ENCODE peak calls at places on chromosomes 12 and 14, in ten cellular contexts. H is GM04503; F is NCI-H1105 treated with DMSO at 0.1 percent for 48 hours; A is LoVo; D is NCI-H2081; P is stomach; R is GM23248; X is glutamatergic neuron; K is HT-29; E is activated naive CD4-positive, alpha-beta T cell. O is an unnamed sample.

GRCh38 chr12:68804654-68805591 is 3.1 kb upstream of the MDM2 start:
- DNase-seq in H (no peak), F (no peak), A (no peak), D (no peak), P (no peak), R (no peak), X (no peak), K (no peak), E (no peak), O (peak; percentile 53)

GRCh38 chr12:121530600-121531355 is 50.0 kb downstream of the KDM2B start:
- DNase-seq in H (no peak), F (no peak), A (no peak), D (no peak), P (peak; percentile 61), R (peak; percentile 81), X (no peak), K (no peak), E (peak; percentile 43), O (no peak)

GRCh38 chr12:89920866-89921265 is 212.2 kb upstream of the ATP2B1 start:
- DNase-seq in H (no peak), F (no peak), A (no peak), D (no peak), P (no peak), R (no peak), X (no peak), K (no peak), E (no peak), O (no peak)

GRCh38 chr12:6215120-6215807 is 15.1 kb downstream of the CD9 start:
- DNase-seq in H (no peak), F (no peak), A (no peak), D (no peak), P (no peak), R (no peak), X (no peak), K (peak; percentile 65), E (no peak), O (no peak)

GRCh38 chr12:6140646-6141045 is 16.2 kb upstream of the VWF start:
- DNase-seq in H (no peak), F (no peak), A (no peak), D (no peak), P (no peak), R (no peak), X (no peak), K (no peak), E (no peak), O (no peak)

GRCh38 chr14:51360592-51360991 is 120.5 kb downstream of the TMX1 start:
- DNase-seq in H (no peak), F (no peak), A (no peak), D (no peak), P (no peak), R (no peak), X (no peak), K (no peak), E (no peak), O (no peak)

GRCh38 chr12:112979281-112979680 is 962 bp downstream of the OAS2 start:
- DNase-seq in H (no peak), F (no peak), A (no peak), D (no peak), P (peak; percentile 37), R (no peak), X (no peak), K (no peak), E (peak; percentile 26), O (peak; percentile 37)

GRCh38 chr14:61326847-61327246 is 5.5 kb downstream of the PRKCH start:
- DNase-seq in H (no peak), F (peak; percentile 37), A (no peak), D (no peak), P (peak; percentile 46), R (peak; percentile 3), X (no peak), K (peak; percentile 15), E (no peak), O (no peak)

O was measured in ecto neural progenitor cell.